ENCODE peak calls at places on chromosome 22, in eight cellular contexts. A is IMR-90, O is A549, I is HepG2, B is H1, Z is K562, F is SK-N-SH, P is GM12878. R is an unnamed sample.

GRCh38 chr22:35024364-35024692 is 41.6 kb upstream of the ISX start:
- DNase-seq in F (no peak), A (no peak), Z (no peak), O (no peak), I (no peak), P (no peak), B (no peak), R (no peak)

GRCh38 chr22:41003041-41003440 is 51.9 kb downstream of the RBX1 start:
- DNase-seq in O (no peak), A (no peak), B (no peak), P (no peak), Z (no peak), F (no peak), I (peak; percentile 64), R (no peak)

GRCh38 chr22:47740109-47740805 is 977.8 kb downstream of the TBC1D22A start:
- DNase-seq in A (no peak), Z (no peak), P (no peak), O (no peak), F (no peak), I (no peak), B (no peak), R (no peak)

GRCh38 chr22:35072939-35073338 is 7.0 kb downstream of the ISX start:
- DNase-seq in I (no peak), A (peak; percentile 3), O (no peak), F (no peak), B (no peak), Z (no peak), P (no peak), R (no peak)

GRCh38 chr22:17587631-17588030 is 24.3 kb downstream of the SLC25A18 start:
- DNase-seq in P (no peak), Z (no peak), B (no peak), I (no peak), F (no peak), A (no peak), O (no peak), R (no peak)

GRCh38 chr22:43100223-43100622 is 10.3 kb upstream of the BIK start:
- DNase-seq in I (peak; percentile 51), O (no peak), P (no peak), F (no peak), B (no peak), Z (peak; percentile 25), A (peak; percentile 68), R (no peak)

GRCh38 chr22:50250555-50251471 is at the start of gene HDAC10:
- DNase-seq in O (no peak), B (no peak), I (peak; percentile 56), F (peak; percentile 94), Z (peak; percentile 85), P (peak; percentile 40), A (peak; percentile 74), R (no peak)

GRCh38 chr22:32820131-32820882 is 18.8 kb downstream of the TIMP3 start:
- DNase-seq in A (peak; percentile 41), P (no peak), F (no peak), Z (no peak), B (no peak), O (no peak), I (no peak), R (no peak)

GRCh38 chr22:50169181-50169759 is 1.3 kb upstream of the PANX2 start:
- DNase-seq in P (no peak), O (no peak), B (no peak), A (no peak), I (no peak), Z (no peak), F (peak; percentile 60), R (no peak)

GRCh38 chr22:36323855-36324331 is 63.9 kb downstream of the MYH9 start:
- DNase-seq in I (no peak), A (no peak), P (no peak), O (no peak), B (no peak), F (no peak), Z (no peak), R (no peak)

GRCh38 chr22:37057796-37058510 is 6.4 kb downstream of the KCTD17 start:
- DNase-seq in O (no peak), I (no peak), B (no peak), P (no peak), A (no peak), F (no peak), Z (no peak), R (no peak)

GRCh38 chr22:39661842-39662676 is 91.5 kb downstream of the CACNA1I start:
- DNase-seq in P (no peak), A (no peak), F (no peak), Z (peak; percentile 82), I (no peak), O (no peak), B (peak; percentile 71), R (no peak)

GRCh38 chr22:44544523-44545433 is 46.7 kb upstream of the RTL6 start:
- DNase-seq in A (no peak), O (no peak), B (no peak), Z (no peak), P (no peak), F (no peak), I (no peak), R (no peak)

GRCh38 chr22:33139937-33140336 is 81.8 kb upstream of the SYN3 start:
- DNase-seq in A (no peak), B (no peak), O (no peak), I (no peak), Z (no peak), P (no peak), F (no peak), R (no peak)

GRCh38 chr22:27542602-27543001 is 259.0 kb downstream of the MN1 start:
- DNase-seq in O (no peak), A (no peak), B (no peak), I (no peak), Z (no peak), F (no peak), P (no peak), R (no peak)

GRCh38 chr22:23613193-23613973 is 18.7 kb downstream of the DRICH1 start:
- DNase-seq in F (no peak), O (no peak), B (no peak), A (peak; percentile 13), Z (no peak), I (peak; percentile 23), P (no peak), R (no peak)

GRCh38 chr22:42340695-42341383 is 70.4 kb upstream of the TCF20 start:
- DNase-seq in I (no peak), O (no peak), A (no peak), Z (no peak), F (peak; percentile 74), P (no peak), B (no peak), R (no peak)

GRCh38 chr22:36546932-36547331 is 18.0 kb upstream of the EIF3D start:
- DNase-seq in B (no peak), A (peak; percentile 92), Z (no peak), P (no peak), F (no peak), O (peak; percentile 71), I (peak; percentile 9), R (peak; percentile 35)

GRCh38 chr22:17917490-17917983 is 106.8 kb downstream of the MICAL3 start:
- DNase-seq in B (no peak), F (no peak), I (no peak), P (no peak), O (no peak), Z (peak; percentile 91), A (no peak), R (no peak)

GRCh38 chr22:24146791-24147353 is 34.4 kb upstream of the SUSD2 start:
- DNase-seq in A (peak; percentile 92), B (no peak), Z (no peak), F (peak; percentile 75), P (no peak), O (no peak), I (no peak), R (no peak)

GRCh38 chr22:36029406-36029755 is 757 bp upstream of the RBFOX2 start:
- DNase-seq in B (no peak), I (no peak), A (peak; percentile 38), P (no peak), Z (no peak), F (no peak), O (no peak), R (no peak)

GRCh38 chr22:33332538-33332937 is 274.4 kb upstream of the SYN3 start:
- DNase-seq in Z (no peak), O (no peak), F (no peak), I (no peak), P (no peak), B (no peak), A (no peak), R (no peak)

GRCh38 chr22:46634011-46634699 is 14.0 kb downstream of the GRAMD4 start:
- DNase-seq in P (no peak), Z (no peak), O (no peak), B (no peak), A (no peak), F (no peak), I (no peak), R (no peak)
- TF ChIP-seq RAD21 in P (no peak), Z (no peak), O (no peak), B (no peak), A (no peak), F (no peak), I (no peak), R (no peak)

GRCh38 chr22:45818130-45819085 is 146.8 kb downstream of the ATXN10 start:
- DNase-seq in F (peak; percentile 44), I (peak; percentile 16), O (no peak), B (no peak), P (no peak), A (no peak), Z (no peak), R (no peak)
- TF ChIP-seq RAD21 in F (no peak), I (no peak), O (no peak), B (no peak), P (no peak), A (no peak), Z (no peak), R (no peak)

GRCh38 chr22:25478111-25478510 is 86.4 kb upstream of the GRK3 start:
- DNase-seq in I (no peak), O (no peak), F (no peak), B (no peak), P (no peak), A (no peak), Z (no peak), R (no peak)

GRCh38 chr22:25472382-25472781 is 92.1 kb upstream of the GRK3 start:
- DNase-seq in A (no peak), O (no peak), F (no peak), Z (no peak), P (no peak), B (no peak), I (no peak), R (no peak)

GRCh38 chr22:25477358-25477757 is 87.1 kb upstream of the GRK3 start:
- DNase-seq in F (no peak), Z (no peak), I (no peak), B (no peak), O (no peak), P (no peak), A (no peak), R (no peak)

GRCh38 chr22:25478573-25478972 is 85.9 kb upstream of the GRK3 start:
- DNase-seq in Z (no peak), F (no peak), B (no peak), A (no peak), O (no peak), I (no peak), P (no peak), R (no peak)

GRCh38 chr22:25475554-25476022 is 88.9 kb upstream of the GRK3 start:
- DNase-seq in I (no peak), A (peak; percentile 72), B (no peak), F (peak; percentile 49), P (no peak), O (no peak), Z (no peak), R (no peak)
- TF ChIP-seq RAD21 in I (no peak), A (no peak), B (no peak), F (no peak), P (no peak), O (no peak), Z (no peak), R (no peak)

GRCh38 chr22:49020314-49020713 is 807.4 kb downstream of the BRD1 start:
- DNase-seq in F (no peak), Z (no peak), P (no peak), B (no peak), O (no peak), I (no peak), A (no peak), R (no peak)
- TF ChIP-seq RAD21 in F (no peak), Z (no peak), P (no peak), B (no peak), O (no peak), I (no peak), A (no peak), R (no peak)

R was measured in HCT116.